ENCODE peak calls at places on chromosomes 12 and 14, in four cellular contexts. One of them, this sample, is unnamed.

GRCh38 chr12:131828671-131829350 is 618 bp downstream of the MMP17 start:
- DNase-seq in neural progenitor cell: peak
- DNase-seq in Peyer's patch: no peak
- DNase-seq in fibroblast of lung: no peak
- DNase-seq in this sample: peak

GRCh38 chr12:103838254-103838914 is 2.6 kb downstream of the NT5DC3 start:
- DNase-seq in neural progenitor cell: no peak
- DNase-seq in Peyer's patch: no peak
- DNase-seq in fibroblast of lung: no peak
- DNase-seq in this sample: no peak

GRCh38 chr14:100850841-100851585 is 25.1 kb downstream of the MEG3 start:
- DNase-seq in neural progenitor cell: peak
- DNase-seq in Peyer's patch: peak
- DNase-seq in fibroblast of lung: no peak
- DNase-seq in this sample: no peak

GRCh38 chr14:76307786-76308780 is 67.9 kb upstream of the ESRRB start:
- DNase-seq in neural progenitor cell: no peak
- DNase-seq in Peyer's patch: no peak
- DNase-seq in fibroblast of lung: no peak
- DNase-seq in this sample: no peak

GRCh38 chr14:56135001-56135400 is 16.8 kb downstream of the PELI2 start:
- DNase-seq in neural progenitor cell: no peak
- DNase-seq in Peyer's patch: no peak
- DNase-seq in fibroblast of lung: no peak
- DNase-seq in this sample: no peak

GRCh38 chr14:55446127-55446736 is 5.8 kb upstream of the TBPL2 start:
- DNase-seq in neural progenitor cell: peak
- DNase-seq in Peyer's patch: peak
- DNase-seq in fibroblast of lung: peak
- DNase-seq in this sample: peak

GRCh38 chr14:39972704-39973103 is 540.5 kb upstream of the FBXO33 start:
- DNase-seq in neural progenitor cell: no peak
- DNase-seq in Peyer's patch: no peak
- DNase-seq in fibroblast of lung: no peak
- DNase-seq in this sample: no peak

GRCh38 chr14:57692671-57693070 is 173.2 kb downstream of the SLC35F4 start:
- DNase-seq in neural progenitor cell: peak
- DNase-seq in Peyer's patch: no peak
- DNase-seq in fibroblast of lung: peak
- DNase-seq in this sample: peak

GRCh38 chr14:24279301-24280186 is 8.1 kb upstream of the RABGGTA start:
- DNase-seq in neural progenitor cell: no peak
- DNase-seq in Peyer's patch: peak
- DNase-seq in fibroblast of lung: no peak
- DNase-seq in this sample: no peak

GRCh38 chr12:111363578-111363977 is 5.3 kb downstream of the PHETA1 start:
- DNase-seq in neural progenitor cell: no peak
- DNase-seq in Peyer's patch: no peak
- DNase-seq in fibroblast of lung: no peak
- DNase-seq in this sample: peak

GRCh38 chr14:87966816-87967215 is 26.2 kb downstream of the GALC start:
- DNase-seq in neural progenitor cell: no peak
- DNase-seq in Peyer's patch: no peak
- DNase-seq in fibroblast of lung: no peak
- DNase-seq in this sample: no peak

GRCh38 chr12:6703631-6704030 is 3.0 kb upstream of the PIANP start:
- DNase-seq in neural progenitor cell: peak
- DNase-seq in Peyer's patch: no peak
- DNase-seq in fibroblast of lung: no peak
- DNase-seq in this sample: no peak

GRCh38 chr14:64891839-64892375 is 12.2 kb upstream of the SPTB start:
- DNase-seq in neural progenitor cell: peak
- DNase-seq in Peyer's patch: no peak
- DNase-seq in fibroblast of lung: peak
- DNase-seq in this sample: peak

GRCh38 chr14:31261859-31262739 is 54.5 kb upstream of the HECTD1 start:
- DNase-seq in neural progenitor cell: peak
- DNase-seq in Peyer's patch: no peak
- DNase-seq in fibroblast of lung: peak
- DNase-seq in this sample: peak

GRCh38 chr12:53657041-53657440 is 18.8 kb downstream of the ATP5MC2 start:
- DNase-seq in neural progenitor cell: no peak
- DNase-seq in Peyer's patch: no peak
- DNase-seq in fibroblast of lung: peak
- DNase-seq in this sample: no peak

GRCh38 chr12:26158078-26158764 is 33.4 kb upstream of the BHLHE41 start:
- DNase-seq in neural progenitor cell: no peak
- DNase-seq in Peyer's patch: peak
- DNase-seq in fibroblast of lung: no peak
- DNase-seq in this sample: no peak

GRCh38 chr12:62720661-62721330 is 214.2 kb downstream of the PPM1H start:
- DNase-seq in neural progenitor cell: no peak
- DNase-seq in Peyer's patch: no peak
- DNase-seq in fibroblast of lung: peak
- DNase-seq in this sample: peak

GRCh38 chr14:35883677-35884293 is 57.6 kb downstream of the BRMS1L start:
- DNase-seq in neural progenitor cell: peak
- DNase-seq in Peyer's patch: no peak
- DNase-seq in fibroblast of lung: peak
- DNase-seq in this sample: no peak

GRCh38 chr14:61661471-61661988 is 33.8 kb upstream of the HIF1A start:
- DNase-seq in neural progenitor cell: no peak
- DNase-seq in Peyer's patch: no peak
- DNase-seq in fibroblast of lung: peak
- DNase-seq in this sample: no peak

GRCh38 chr14:89869606-89870005 is 84.9 kb downstream of the EFCAB11 start:
- DNase-seq in neural progenitor cell: no peak
- DNase-seq in Peyer's patch: no peak
- DNase-seq in fibroblast of lung: no peak
- DNase-seq in this sample: no peak

GRCh38 chr12:116697305-116698130 is 40.4 kb downstream of the SPRING1 start:
- DNase-seq in neural progenitor cell: peak
- DNase-seq in Peyer's patch: no peak
- DNase-seq in fibroblast of lung: peak
- DNase-seq in this sample: peak

GRCh38 chr14:95679995-95680735 is 6.1 kb upstream of the TCL1B start:
- DNase-seq in neural progenitor cell: peak
- DNase-seq in Peyer's patch: no peak
- DNase-seq in fibroblast of lung: no peak
- DNase-seq in this sample: no peak

GRCh38 chr12:57772429-57773322 is at the start of gene EEF1AKMT3:
- DNase-seq in neural progenitor cell: peak
- DNase-seq in Peyer's patch: peak
- DNase-seq in fibroblast of lung: peak
- DNase-seq in this sample: peak

GRCh38 chr12:111126331-111126730 is 206.0 kb upstream of the MYL2 start:
- DNase-seq in neural progenitor cell: no peak
- DNase-seq in Peyer's patch: no peak
- DNase-seq in fibroblast of lung: no peak
- DNase-seq in this sample: no peak

GRCh38 chr14:76644875-76645518 is 116.3 kb upstream of the VASH1 start:
- DNase-seq in neural progenitor cell: peak
- DNase-seq in Peyer's patch: no peak
- DNase-seq in fibroblast of lung: peak
- DNase-seq in this sample: peak

GRCh38 chr12:64671682-64672081 is 61.4 kb downstream of the RASSF3 start:
- DNase-seq in neural progenitor cell: no peak
- DNase-seq in Peyer's patch: no peak
- DNase-seq in fibroblast of lung: no peak
- DNase-seq in this sample: no peak

GRCh38 chr14:99185436-99186068 is 86.4 kb downstream of the BCL11B start:
- DNase-seq in neural progenitor cell: no peak
- DNase-seq in Peyer's patch: no peak
- DNase-seq in fibroblast of lung: no peak
- DNase-seq in this sample: no peak

GRCh38 chr14:101181717-101182313 is 278.3 kb upstream of the RTL1 start:
- DNase-seq in neural progenitor cell: no peak
- DNase-seq in Peyer's patch: no peak
- DNase-seq in fibroblast of lung: no peak
- DNase-seq in this sample: no peak

GRCh38 chr14:71970272-71970671 is 38.0 kb downstream of the RGS6 start:
- DNase-seq in neural progenitor cell: no peak
- DNase-seq in Peyer's patch: no peak
- DNase-seq in fibroblast of lung: no peak
- DNase-seq in this sample: no peak

GRCh38 chr12:27870939-27871338 is 90.9 kb upstream of the MANSC4 start:
- DNase-seq in neural progenitor cell: no peak
- DNase-seq in Peyer's patch: no peak
- DNase-seq in fibroblast of lung: peak
- DNase-seq in this sample: peak

GRCh38 chr12:109544955-109545531 is 28.3 kb downstream of the MMAB start:
- DNase-seq in neural progenitor cell: no peak
- DNase-seq in Peyer's patch: no peak
- DNase-seq in fibroblast of lung: peak
- DNase-seq in this sample: peak

GRCh38 chr12:118359541-118359915 is 13.2 kb downstream of the TAOK3 start:
- DNase-seq in neural progenitor cell: no peak
- DNase-seq in Peyer's patch: peak
- DNase-seq in fibroblast of lung: no peak
- DNase-seq in this sample: no peak
- H3K4me3 ChIP-seq in neural progenitor cell: no peak
- H3K4me3 ChIP-seq in Peyer's patch: peak
- H3K4me3 ChIP-seq in fibroblast of lung: no peak
- H3K4me3 ChIP-seq in this sample: no peak

DNA sequence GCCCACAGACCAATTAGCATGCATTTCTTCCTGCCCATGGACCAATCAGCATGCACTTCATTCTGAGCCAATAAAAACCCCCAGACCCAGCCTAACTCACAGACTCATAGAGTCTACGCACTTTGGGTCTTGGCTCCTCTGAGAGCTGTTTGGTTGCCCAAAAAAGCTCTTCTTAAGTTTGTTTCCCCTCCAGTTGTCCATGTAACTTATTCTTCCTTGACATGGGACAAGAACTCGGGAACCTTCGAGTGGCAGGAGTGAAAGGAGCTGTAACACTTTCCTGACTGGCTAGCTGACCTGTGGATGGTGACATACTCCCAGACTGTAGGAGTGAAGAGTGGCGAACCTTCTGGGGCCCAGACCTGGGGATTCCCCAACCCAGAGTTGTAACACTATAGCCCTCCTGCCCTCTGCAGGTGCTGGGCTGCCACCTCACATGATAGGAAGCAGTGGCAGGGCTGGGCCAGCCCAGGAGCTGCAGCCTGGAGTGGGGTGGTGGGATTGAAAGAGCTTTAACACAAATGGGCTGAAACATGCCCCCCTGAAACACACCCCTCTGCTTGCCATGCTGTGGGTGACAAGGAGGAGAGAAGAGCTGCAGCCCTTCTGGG is 4.4 kb upstream of the BTBD7 start:
- DNase-seq in neural progenitor cell: no peak
- DNase-seq in Peyer's patch: no peak
- DNase-seq in fibroblast of lung: no peak
- DNase-seq in this sample: no peak
- TF ChIP-seq CTCF in neural progenitor cell: no peak
- TF ChIP-seq CTCF in Peyer's patch: no peak
- TF ChIP-seq CTCF in fibroblast of lung: no peak
- TF ChIP-seq CTCF in this sample: no peak

GRCh38 chr14:49989980-49990379 is 97.1 kb downstream of the ARF6 start:
- DNase-seq in neural progenitor cell: no peak
- DNase-seq in Peyer's patch: no peak
- DNase-seq in fibroblast of lung: no peak
- DNase-seq in this sample: no peak

GRCh38 chr14:49992901-49993335 is 100.0 kb downstream of the ARF6 start:
- DNase-seq in neural progenitor cell: no peak
- DNase-seq in Peyer's patch: no peak
- DNase-seq in fibroblast of lung: peak
- DNase-seq in this sample: peak

GRCh38 chr14:49992036-49992435 is 99.2 kb downstream of the ARF6 start:
- DNase-seq in neural progenitor cell: no peak
- DNase-seq in Peyer's patch: no peak
- DNase-seq in fibroblast of lung: no peak
- DNase-seq in this sample: no peak

GRCh38 chr14:49992448-49992847 is 99.6 kb downstream of the ARF6 start:
- DNase-seq in neural progenitor cell: no peak
- DNase-seq in Peyer's patch: no peak
- DNase-seq in fibroblast of lung: no peak
- DNase-seq in this sample: no peak

GRCh38 chr14:49991491-49991890 is 98.6 kb downstream of the ARF6 start:
- DNase-seq in neural progenitor cell: peak
- DNase-seq in Peyer's patch: no peak
- DNase-seq in fibroblast of lung: no peak
- DNase-seq in this sample: no peak
- H3K4me3 ChIP-seq in neural progenitor cell: no peak
- H3K4me3 ChIP-seq in Peyer's patch: no peak
- H3K4me3 ChIP-seq in fibroblast of lung: no peak
- H3K4me3 ChIP-seq in this sample: no peak

GRCh38 chr12:13133886-13134285 is 30.4 kb upstream of the GSG1 start:
- DNase-seq in neural progenitor cell: no peak
- DNase-seq in Peyer's patch: no peak
- DNase-seq in fibroblast of lung: no peak
- DNase-seq in this sample: no peak

GRCh38 chr12:13130981-13131380 is 27.5 kb upstream of the GSG1 start:
- DNase-seq in neural progenitor cell: no peak
- DNase-seq in Peyer's patch: no peak
- DNase-seq in fibroblast of lung: no peak
- DNase-seq in this sample: no peak

DNA sequence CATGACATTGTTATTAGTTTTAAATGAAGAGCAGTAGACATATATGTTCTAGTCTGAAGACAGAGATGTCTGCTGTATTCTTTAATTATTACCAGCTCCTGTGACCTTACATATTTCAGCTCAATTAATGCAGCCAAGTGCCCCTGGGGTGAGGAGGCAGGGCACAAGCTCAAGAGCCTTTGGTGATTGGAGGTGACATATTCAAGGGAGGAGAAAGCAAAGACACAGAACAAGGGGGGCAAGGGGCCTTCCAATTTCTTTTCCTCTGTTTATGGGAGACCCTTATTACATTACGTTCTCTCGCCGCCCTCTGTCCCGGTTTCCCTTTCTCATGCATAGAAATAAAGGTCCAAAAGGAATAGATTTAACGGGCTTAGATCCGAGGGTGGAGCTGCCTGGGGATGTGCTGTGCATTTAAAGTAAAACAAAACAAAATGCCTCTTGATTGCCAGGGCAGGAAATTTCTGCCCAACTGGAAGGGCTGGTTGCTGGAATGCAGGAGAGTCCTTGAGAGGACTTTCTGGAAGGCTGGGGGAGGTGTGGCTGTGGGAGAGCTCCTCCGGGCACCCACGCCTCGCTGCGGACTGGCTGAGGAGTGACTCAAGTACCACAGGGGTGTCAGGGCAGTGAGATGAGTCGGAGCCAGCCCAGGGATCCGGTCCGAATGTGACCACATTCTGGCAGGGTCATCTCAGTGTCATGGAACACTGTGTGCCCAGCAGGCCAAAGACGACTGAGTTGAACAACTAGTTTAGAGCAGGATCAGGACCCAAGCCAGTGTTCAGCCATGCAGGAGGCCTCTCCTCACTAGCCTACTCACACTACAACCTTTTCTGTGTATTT is 32.1 kb upstream of the GSG1 start:
- DNase-seq in neural progenitor cell: no peak
- DNase-seq in Peyer's patch: no peak
- DNase-seq in fibroblast of lung: peak
- DNase-seq in this sample: peak
- TF ChIP-seq CTCF in neural progenitor cell: no peak
- TF ChIP-seq CTCF in Peyer's patch: no peak
- TF ChIP-seq CTCF in fibroblast of lung: peak
- TF ChIP-seq CTCF in this sample: no peak

This sample was measured in foreskin fibroblast.